ENCODE peak calls at places on chromosomes 4 and X, in four cellular contexts. E is heart right ventricle, V is esophagus muscularis mucosa, Z is lower lobe of right lung. L is an unnamed sample.

GRCh38 chr4:83858121-83858520 is 322.2 kb downstream of the GPAT3 start:
- DNase-seq in E (no peak), V (no peak), Z (no peak), L (no peak)

GRCh38 chrX:17161991-17162390 is 213.0 kb upstream of the NHS start:
- DNase-seq in V (no peak), Z (no peak), E (no peak), L (no peak)

GRCh38 chrX:68732906-68733493 is 85.5 kb downstream of the STARD8 start:
- DNase-seq in V (no peak), Z (peak; percentile 69), E (peak; percentile 73), L (no peak)

GRCh38 chr4:14749910-14750309 is 252.4 kb upstream of the CPEB2 start:
- DNase-seq in E (peak; percentile 21), Z (peak; percentile 45), V (peak; percentile 77), L (no peak)

GRCh38 chr4:105186701-105187158 is 40.1 kb downstream of the TET2 start:
- DNase-seq in V (no peak), E (peak; percentile 10), Z (no peak), L (no peak)

GRCh38 chr4:176054942-176055341 is 10.7 kb upstream of the WDR17 start:
- DNase-seq in E (no peak), Z (no peak), V (no peak), L (no peak)

GRCh38 chr4:151192556-151193235 is 84.3 kb upstream of the PRSS48 start:
- DNase-seq in E (no peak), V (no peak), Z (no peak), L (no peak)

GRCh38 chrX:55648434-55648833 is 25.2 kb downstream of the FOXR2 start:
- DNase-seq in E (no peak), V (no peak), Z (no peak), L (no peak)

GRCh38 chrX:83339724-83340123 is 168.4 kb upstream of the POU3F4 start:
- DNase-seq in V (no peak), Z (no peak), E (no peak), L (no peak)

GRCh38 chr4:8201341-8201781 is 2.3 kb downstream of the SH3TC1 start:
- DNase-seq in V (no peak), Z (no peak), E (no peak), L (no peak)

GRCh38 chrX:15631637-15632036 is 30.9 kb upstream of the ACE2 start:
- DNase-seq in Z (no peak), V (no peak), E (no peak), L (no peak)

GRCh38 chrX:153969125-153969903 is 2.3 kb downstream of the HCFC1 start:
- DNase-seq in V (no peak), Z (no peak), E (no peak), L (no peak)

GRCh38 chr4:7398104-7398423 is 36.7 kb downstream of the PSAPL1 start:
- DNase-seq in V (no peak), E (peak; percentile 52), Z (peak; percentile 89), L (no peak)

GRCh38 chr4:86092684-86093083 is 267.2 kb downstream of the MAPK10 start:
- DNase-seq in Z (no peak), E (no peak), V (no peak), L (peak; percentile 50)

GRCh38 chr4:172957216-172957615 is 211.4 kb upstream of the GALNT7 start:
- DNase-seq in V (no peak), Z (no peak), E (no peak), L (no peak)

GRCh38 chr4:2941138-2942036 is 21.8 kb downstream of the NOP14 start:
- DNase-seq in V (no peak), Z (no peak), E (no peak), L (no peak)

GRCh38 chrX:2888309-2888708 is 40.8 kb downstream of the ARSD start:
- DNase-seq in V (no peak), E (no peak), Z (no peak), L (no peak)

GRCh38 chr4:112895785-112896184 is 153.7 kb upstream of the ANK2 start:
- DNase-seq in E (no peak), Z (no peak), V (no peak), L (no peak)

GRCh38 chr4:14184265-14184664 is 556.7 kb upstream of the BOD1L1 start:
- DNase-seq in V (no peak), E (no peak), Z (no peak), L (peak; percentile 28)

GRCh38 chr4:121448231-121448630 is 67.4 kb upstream of the QRFPR start:
- DNase-seq in V (no peak), E (no peak), Z (no peak), L (no peak)

GRCh38 chrX:69156638-69157037 is 8.6 kb downstream of the PJA1 start:
- DNase-seq in V (no peak), E (no peak), Z (no peak), L (no peak)

GRCh38 chr4:20253272-20253798 is 1.6 kb downstream of the SLIT2 start:
- DNase-seq in V (no peak), Z (no peak), E (peak; percentile 12), L (no peak)

GRCh38 chrX:154648931-154649863 is 4.2 kb downstream of the CTAG2 start:
- DNase-seq in Z (no peak), E (no peak), V (no peak), L (no peak)

GRCh38 chr4:111334356-111334755 is 711.5 kb upstream of the PITX2 start:
- DNase-seq in V (no peak), Z (no peak), E (no peak), L (peak; percentile 42)

GRCh38 chrX:24839331-24839730 is 145.6 kb downstream of the POLA1 start:
- DNase-seq in Z (no peak), V (no peak), E (no peak), L (no peak)

GRCh38 chr4:8921465-8921864 is 49.8 kb upstream of the HMX1 start:
- DNase-seq in E (no peak), V (peak; percentile 80), Z (no peak), L (no peak)

GRCh38 chrX:38149016-38149415 is 71.7 kb downstream of the SRPX start:
- DNase-seq in E (no peak), V (no peak), Z (no peak), L (no peak)

GRCh38 chrX:43720082-43720481 is 64.0 kb downstream of the MAOA start:
- DNase-seq in E (no peak), V (no peak), Z (no peak), L (no peak)

GRCh38 chr4:112270643-112271484 is 14.8 kb downstream of the TIFA start:
- DNase-seq in E (no peak), V (no peak), Z (no peak), L (peak; percentile 40)

GRCh38 chr4:74108457-74109115 is 9.6 kb upstream of the CXCL2 start:
- DNase-seq in V (no peak), E (no peak), Z (no peak), L (no peak)

GRCh38 chr4:74109894-74110605 is 11.1 kb upstream of the CXCL2 start:
- DNase-seq in E (no peak), Z (no peak), V (no peak), L (peak; percentile 71)

GRCh38 chr4:74111576-74111975 is 12.6 kb upstream of the CXCL2 start:
- DNase-seq in V (no peak), E (no peak), Z (no peak), L (no peak)

GRCh38 chr4:74110670-74111069 is 11.7 kb upstream of the CXCL2 start:
- DNase-seq in E (no peak), Z (no peak), V (no peak), L (no peak)

DNA sequence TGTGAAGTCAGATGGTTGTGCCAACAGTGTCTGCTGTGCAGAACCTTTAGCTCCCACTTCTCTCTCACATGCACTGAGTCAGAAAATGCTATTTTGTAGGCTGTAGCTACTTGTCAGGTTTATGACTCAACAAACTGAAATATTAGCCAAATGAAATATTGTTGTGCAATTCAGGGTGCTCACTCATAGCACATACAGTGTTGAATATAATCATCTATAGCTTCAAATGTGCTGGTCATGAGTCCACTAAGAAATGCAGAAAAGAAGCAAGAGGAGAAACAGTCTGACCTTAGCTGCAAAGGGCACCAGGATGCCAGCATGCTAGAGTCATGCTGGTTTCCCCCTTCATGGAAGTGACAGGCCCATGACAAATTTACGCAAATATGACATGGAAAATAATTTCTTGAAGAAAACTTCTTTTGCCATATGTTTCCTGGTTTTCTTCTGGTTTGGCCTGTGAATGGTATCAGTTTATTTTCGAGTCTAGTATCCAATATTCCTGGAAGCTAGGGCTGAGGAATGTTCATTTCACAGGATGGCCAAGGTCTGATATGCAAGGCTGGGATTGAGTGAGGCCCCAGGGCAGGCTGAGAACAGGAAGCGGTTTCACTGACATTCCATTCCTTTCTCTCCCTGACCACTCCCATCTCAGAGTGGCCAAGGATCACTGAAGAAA is 10.3 kb upstream of the CXCL2 start:
- DNase-seq in E (no peak), Z (peak; percentile 62), V (no peak), L (peak; percentile 84)
- H3K4me3 ChIP-seq in E (no peak overlapping the region), Z (no peak overlapping the region), V (no peak overlapping the region), L (no peak overlapping the region)

DNA sequence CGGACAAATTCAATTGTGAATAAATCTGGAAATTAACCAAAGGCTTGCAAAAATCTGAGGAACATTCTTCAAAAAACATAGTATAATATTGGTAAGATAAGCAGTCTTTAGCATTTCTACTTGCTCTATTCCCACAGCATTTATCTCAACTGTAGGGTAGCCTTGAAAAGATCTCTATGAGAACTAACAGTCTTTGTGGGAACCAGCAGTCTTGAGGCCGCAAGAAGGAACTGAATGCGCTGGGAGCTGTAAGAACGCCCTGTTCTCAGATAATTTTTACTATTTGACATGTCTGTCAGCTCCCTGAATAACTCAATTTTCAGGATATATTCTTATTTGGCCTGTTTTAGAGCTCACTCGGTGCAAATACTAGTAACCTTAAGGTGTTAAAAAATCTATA is 519.3 kb upstream of the CXorf51A start:
- DNase-seq in V (no peak), E (no peak), Z (no peak), L (no peak)
- TF ChIP-seq CTCF in V (no peak), E (no peak), Z (no peak), L (no peak)

GRCh38 chr4:183571350-183572076 is 66.7 kb downstream of the ING2 start:
- DNase-seq in V (no peak), Z (peak; percentile 87), E (peak; percentile 17), L (no peak)

GRCh38 chr4:183580849-183581248 is 76.0 kb downstream of the ING2 start:
- DNase-seq in V (no peak), Z (no peak), E (no peak), L (no peak)

GRCh38 chr4:183580370-183580769 is 75.5 kb downstream of the ING2 start:
- DNase-seq in V (peak; percentile 1), Z (no peak), E (no peak), L (no peak)

GRCh38 chr4:183576701-183577100 is 71.8 kb downstream of the ING2 start:
- DNase-seq in E (no peak), V (no peak), Z (no peak), L (no peak)
- H3K27me3 ChIP-seq in E (no peaks in the 10 kb centered on the region), V (no peaks in the 10 kb centered on the region), Z (no peaks in the 10 kb centered on the region), L (no peaks in the 10 kb centered on the region)

GRCh38 chr4:108426493-108426892 is 193.9 kb upstream of the RPL34 start:
- DNase-seq in Z (no peak), E (no peak), V (no peak), L (no peak)

GRCh38 chr4:108427946-108428345 is 192.4 kb upstream of the RPL34 start:
- DNase-seq in V (no peak), Z (no peak), E (no peak), L (no peak)

GRCh38 chr4:108430921-108431320 is 189.5 kb upstream of the RPL34 start:
- DNase-seq in Z (no peak), V (no peak), E (no peak), L (no peak)

GRCh38 chr4:108425988-108426387 is 194.4 kb upstream of the RPL34 start:
- DNase-seq in Z (no peak), V (no peak), E (no peak), L (peak; percentile 37)
- H3K4me3 ChIP-seq in Z (no peak overlapping the region), V (no peak overlapping the region), E (no peak overlapping the region), L (no peak overlapping the region)

GRCh38 chrX:40343319-40343718 is 237.5 kb upstream of the ATP6AP2 start:
- DNase-seq in Z (no peak), E (no peak), V (no peak), L (no peak)
- TF ChIP-seq CTCF in Z (no peak), E (no peak), V (no peak), L (no peak)